ENCODE peak calls at places on chromosomes 6 and 20, in seven cellular contexts. One of them, this sample, is unnamed.

GRCh38 chr6:53546256-53546655 is 1.4 kb upstream of the GCLC start:
- DNase-seq in heart left ventricle: no peak
- DNase-seq in coronary artery: no peak
- DNase-seq in astrocyte: peak
- DNase-seq in BE2C: no peak
- DNase-seq in colonic mucosa: no peak
- DNase-seq in uterus: no peak
- DNase-seq in this sample: no peak

GRCh38 chr6:55794136-55794812 is 81.1 kb downstream of the BMP5 start:
- DNase-seq in heart left ventricle: no peak
- DNase-seq in uterus: no peak
- DNase-seq in BE2C: no peak
- DNase-seq in coronary artery: no peak
- DNase-seq in astrocyte: peak
- DNase-seq in colonic mucosa: no peak
- DNase-seq in this sample: peak

GRCh38 chr6:116461563-116462507 is 660 bp downstream of the CALHM6 start:
- DNase-seq in heart left ventricle: peak
- DNase-seq in colonic mucosa: peak
- DNase-seq in astrocyte: peak
- DNase-seq in BE2C: peak
- DNase-seq in uterus: no peak
- DNase-seq in coronary artery: no peak
- DNase-seq in this sample: peak

GRCh38 chr6:157135691-157136090 is 187.6 kb downstream of the TMEM242 start:
- DNase-seq in BE2C: no peak
- DNase-seq in colonic mucosa: no peak
- DNase-seq in uterus: no peak
- DNase-seq in coronary artery: no peak
- DNase-seq in heart left ventricle: no peak
- DNase-seq in astrocyte: peak
- DNase-seq in this sample: peak

GRCh38 chr20:35893942-35894341 is 60.4 kb downstream of the SCAND1 start:
- DNase-seq in heart left ventricle: no peak
- DNase-seq in uterus: no peak
- DNase-seq in BE2C: no peak
- DNase-seq in astrocyte: no peak
- DNase-seq in colonic mucosa: no peak
- DNase-seq in coronary artery: no peak
- DNase-seq in this sample: no peak

GRCh38 chr6:52612336-52613096 is 35.7 kb upstream of the TRAM2 start:
- DNase-seq in uterus: no peak
- DNase-seq in astrocyte: no peak
- DNase-seq in colonic mucosa: no peak
- DNase-seq in heart left ventricle: no peak
- DNase-seq in BE2C: peak
- DNase-seq in coronary artery: no peak
- DNase-seq in this sample: no peak

GRCh38 chr6:120938876-120939231 is 395.4 kb downstream of the TBC1D32 start:
- DNase-seq in uterus: no peak
- DNase-seq in BE2C: no peak
- DNase-seq in colonic mucosa: no peak
- DNase-seq in heart left ventricle: no peak
- DNase-seq in astrocyte: no peak
- DNase-seq in coronary artery: no peak
- DNase-seq in this sample: no peak

GRCh38 chr20:58890454-58891075 is 38.0 kb downstream of the GNAS start:
- DNase-seq in heart left ventricle: peak
- DNase-seq in colonic mucosa: peak
- DNase-seq in BE2C: peak
- DNase-seq in uterus: peak
- DNase-seq in astrocyte: peak
- DNase-seq in coronary artery: peak
- DNase-seq in this sample: peak

GRCh38 chr6:24936641-24937317 is 1.0 kb upstream of the RIPOR2 start:
- DNase-seq in BE2C: no peak
- DNase-seq in uterus: no peak
- DNase-seq in coronary artery: no peak
- DNase-seq in colonic mucosa: no peak
- DNase-seq in heart left ventricle: no peak
- DNase-seq in astrocyte: no peak
- DNase-seq in this sample: peak

GRCh38 chr6:37608587-37608986 is 89.1 kb downstream of the MDGA1 start:
- DNase-seq in coronary artery: no peak
- DNase-seq in BE2C: no peak
- DNase-seq in astrocyte: no peak
- DNase-seq in colonic mucosa: no peak
- DNase-seq in heart left ventricle: no peak
- DNase-seq in uterus: no peak
- DNase-seq in this sample: no peak

GRCh38 chr20:12311102-12311865 is 393.6 kb downstream of the BTBD3 start:
- DNase-seq in uterus: no peak
- DNase-seq in colonic mucosa: no peak
- DNase-seq in coronary artery: no peak
- DNase-seq in heart left ventricle: no peak
- DNase-seq in astrocyte: no peak
- DNase-seq in BE2C: no peak
- DNase-seq in this sample: no peak

GRCh38 chr6:131348572-131348971 is 213.3 kb downstream of the AKAP7 start:
- DNase-seq in colonic mucosa: no peak
- DNase-seq in BE2C: no peak
- DNase-seq in astrocyte: no peak
- DNase-seq in coronary artery: no peak
- DNase-seq in heart left ventricle: no peak
- DNase-seq in uterus: no peak
- DNase-seq in this sample: no peak

GRCh38 chr20:50487397-50487796 is 22.8 kb upstream of the PTPN1 start:
- DNase-seq in astrocyte: no peak
- DNase-seq in coronary artery: no peak
- DNase-seq in BE2C: no peak
- DNase-seq in colonic mucosa: no peak
- DNase-seq in uterus: no peak
- DNase-seq in heart left ventricle: no peak
- DNase-seq in this sample: no peak

GRCh38 chr6:154960299-154960796 is 34.8 kb upstream of the TIAM2 start:
- DNase-seq in coronary artery: no peak
- DNase-seq in BE2C: no peak
- DNase-seq in heart left ventricle: no peak
- DNase-seq in uterus: peak
- DNase-seq in colonic mucosa: peak
- DNase-seq in astrocyte: no peak
- DNase-seq in this sample: no peak

GRCh38 chr6:33851959-33852358 is 48.2 kb upstream of the MLN start:
- DNase-seq in BE2C: peak
- DNase-seq in uterus: no peak
- DNase-seq in coronary artery: no peak
- DNase-seq in heart left ventricle: no peak
- DNase-seq in colonic mucosa: peak
- DNase-seq in astrocyte: no peak
- DNase-seq in this sample: peak

GRCh38 chr6:140445474-140446004 is 1071.1 kb upstream of the CITED2 start:
- DNase-seq in colonic mucosa: no peak
- DNase-seq in coronary artery: no peak
- DNase-seq in BE2C: no peak
- DNase-seq in uterus: no peak
- DNase-seq in astrocyte: peak
- DNase-seq in heart left ventricle: no peak
- DNase-seq in this sample: peak

GRCh38 chr20:10247440-10247839 is 28.8 kb downstream of the SNAP25 start:
- DNase-seq in colonic mucosa: no peak
- DNase-seq in BE2C: no peak
- DNase-seq in coronary artery: no peak
- DNase-seq in astrocyte: peak
- DNase-seq in uterus: no peak
- DNase-seq in heart left ventricle: no peak
- DNase-seq in this sample: no peak

GRCh38 chr20:38437796-38438195 is 2.7 kb upstream of the SNHG17 start:
- DNase-seq in coronary artery: no peak
- DNase-seq in colonic mucosa: no peak
- DNase-seq in BE2C: no peak
- DNase-seq in uterus: no peak
- DNase-seq in astrocyte: no peak
- DNase-seq in heart left ventricle: no peak
- DNase-seq in this sample: no peak

GRCh38 chr20:38433304-38433972 is 1.7 kb downstream of the SNHG17 start:
- DNase-seq in heart left ventricle: no peak
- DNase-seq in colonic mucosa: no peak
- DNase-seq in coronary artery: no peak
- DNase-seq in BE2C: no peak
- DNase-seq in uterus: no peak
- DNase-seq in astrocyte: no peak
- DNase-seq in this sample: no peak

GRCh38 chr20:38434310-38434741 is 802 bp downstream of the SNHG17 start:
- DNase-seq in astrocyte: no peak
- DNase-seq in colonic mucosa: no peak
- DNase-seq in BE2C: no peak
- DNase-seq in uterus: no peak
- DNase-seq in heart left ventricle: no peak
- DNase-seq in coronary artery: no peak
- DNase-seq in this sample: peak

GRCh38 chr20:38434770-38435554 is at the start of gene SNHG17:
- DNase-seq in colonic mucosa: peak
- DNase-seq in coronary artery: peak
- DNase-seq in heart left ventricle: peak
- DNase-seq in uterus: peak
- DNase-seq in BE2C: peak
- DNase-seq in astrocyte: peak
- DNase-seq in this sample: peak

GRCh38 chr20:38435555-38435939 is 419 bp upstream of the SNHG17 start:
- DNase-seq in BE2C: no peak
- DNase-seq in astrocyte: peak
- DNase-seq in heart left ventricle: no peak
- DNase-seq in uterus: no peak
- DNase-seq in coronary artery: no peak
- DNase-seq in colonic mucosa: no peak
- DNase-seq in this sample: peak
- H3K4me3 ChIP-seq in BE2C: no peak
- H3K4me3 ChIP-seq in astrocyte: peak
- H3K4me3 ChIP-seq in heart left ventricle: no peak
- H3K4me3 ChIP-seq in uterus: no peak
- H3K4me3 ChIP-seq in coronary artery: no peak
- H3K4me3 ChIP-seq in colonic mucosa: no peak
- H3K4me3 ChIP-seq in this sample: peak

GRCh38 chr6:129621252-129621651 is 88.7 kb downstream of the ARHGAP18 start:
- DNase-seq in astrocyte: no peak
- DNase-seq in heart left ventricle: no peak
- DNase-seq in colonic mucosa: no peak
- DNase-seq in uterus: no peak
- DNase-seq in coronary artery: no peak
- DNase-seq in BE2C: peak
- DNase-seq in this sample: no peak
- TF ChIP-seq CTCF in astrocyte: peak
- TF ChIP-seq CTCF in heart left ventricle: peak
- TF ChIP-seq CTCF in colonic mucosa: peak
- TF ChIP-seq CTCF in uterus: no peak
- TF ChIP-seq CTCF in coronary artery: no peak
- TF ChIP-seq CTCF in BE2C: peak
- TF ChIP-seq CTCF in this sample: peak

GRCh38 chr6:21741221-21742109 is 147.9 kb downstream of the SOX4 start:
- DNase-seq in coronary artery: no peak
- DNase-seq in uterus: no peak
- DNase-seq in astrocyte: peak
- DNase-seq in BE2C: no peak
- DNase-seq in heart left ventricle: no peak
- DNase-seq in colonic mucosa: no peak
- DNase-seq in this sample: peak
- H3K4me3 ChIP-seq in coronary artery: no peak
- H3K4me3 ChIP-seq in uterus: no peak
- H3K4me3 ChIP-seq in astrocyte: no peak
- H3K4me3 ChIP-seq in BE2C: peak
- H3K4me3 ChIP-seq in heart left ventricle: no peak
- H3K4me3 ChIP-seq in colonic mucosa: no peak
- H3K4me3 ChIP-seq in this sample: no peak

GRCh38 chr20:37943501-37944455 is 40.9 kb downstream of the VSTM2L start:
- DNase-seq in BE2C: no peak
- DNase-seq in colonic mucosa: peak
- DNase-seq in astrocyte: no peak
- DNase-seq in coronary artery: no peak
- DNase-seq in uterus: no peak
- DNase-seq in heart left ventricle: no peak
- DNase-seq in this sample: no peak
- TF ChIP-seq CTCF in BE2C: peak
- TF ChIP-seq CTCF in colonic mucosa: no peak
- TF ChIP-seq CTCF in astrocyte: no peak
- TF ChIP-seq CTCF in coronary artery: no peak
- TF ChIP-seq CTCF in uterus: no peak
- TF ChIP-seq CTCF in heart left ventricle: no peak
- TF ChIP-seq CTCF in this sample: no peak

GRCh38 chr6:14477559-14477958 is 360.0 kb downstream of the CD83 start:
- DNase-seq in heart left ventricle: no peak
- DNase-seq in astrocyte: no peak
- DNase-seq in coronary artery: no peak
- DNase-seq in colonic mucosa: no peak
- DNase-seq in BE2C: no peak
- DNase-seq in uterus: no peak
- DNase-seq in this sample: no peak
- H3K4me3 ChIP-seq in heart left ventricle: no peak
- H3K4me3 ChIP-seq in astrocyte: no peak
- H3K4me3 ChIP-seq in coronary artery: no peak
- H3K4me3 ChIP-seq in colonic mucosa: no peak
- H3K4me3 ChIP-seq in BE2C: no peak
- H3K4me3 ChIP-seq in uterus: no peak
- H3K4me3 ChIP-seq in this sample: no peak

GRCh38 chr20:53085720-53086119 is 113.6 kb downstream of the TSHZ2 start:
- DNase-seq in heart left ventricle: no peak
- DNase-seq in coronary artery: no peak
- DNase-seq in astrocyte: no peak
- DNase-seq in colonic mucosa: no peak
- DNase-seq in BE2C: no peak
- DNase-seq in uterus: no peak
- DNase-seq in this sample: no peak
- TF ChIP-seq CTCF in heart left ventricle: no peak
- TF ChIP-seq CTCF in coronary artery: no peak
- TF ChIP-seq CTCF in astrocyte: no peak
- TF ChIP-seq CTCF in colonic mucosa: no peak
- TF ChIP-seq CTCF in BE2C: no peak
- TF ChIP-seq CTCF in uterus: no peak
- TF ChIP-seq CTCF in this sample: no peak

DNA sequence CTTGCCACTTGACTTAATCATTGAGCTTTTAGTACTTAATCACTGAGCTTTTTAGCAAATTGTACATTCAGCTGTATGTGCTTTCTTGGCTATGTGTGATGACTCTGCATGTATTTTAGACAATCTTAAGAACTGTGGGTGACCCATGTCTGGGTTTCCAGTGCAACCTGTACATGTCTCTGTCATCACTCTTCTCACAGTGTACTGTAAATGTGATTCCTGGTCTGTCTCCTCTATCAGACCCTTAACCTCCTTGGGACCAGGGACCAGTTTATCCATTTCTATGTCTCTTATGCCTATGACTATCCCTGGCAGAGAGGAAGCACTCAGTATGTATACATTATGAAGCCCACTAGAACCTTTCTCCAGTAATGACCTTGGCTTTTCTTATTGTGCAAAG is 36.6 kb upstream of the HDDC2 start:
- DNase-seq in colonic mucosa: no peak
- DNase-seq in coronary artery: no peak
- DNase-seq in astrocyte: no peak
- DNase-seq in uterus: no peak
- DNase-seq in BE2C: no peak
- DNase-seq in heart left ventricle: no peak
- DNase-seq in this sample: no peak
- H3K4me3 ChIP-seq in colonic mucosa: no peak
- H3K4me3 ChIP-seq in coronary artery: no peak
- H3K4me3 ChIP-seq in astrocyte: no peak
- H3K4me3 ChIP-seq in uterus: no peak
- H3K4me3 ChIP-seq in BE2C: no peak
- H3K4me3 ChIP-seq in heart left ventricle: no peak
- H3K4me3 ChIP-seq in this sample: no peak